ENCODE peak calls at places on chromosomes 12 and 14, in four cellular contexts. A is heart right ventricle, J is OCI-LY7, G is IMR-90. B is an unnamed sample.

GRCh38 chr14:68440776-68441175 is 352.1 kb downstream of the ZFP36L1 start:
- DNase-seq in G (peak), A (no peak), J (no peak), B (no peak)

GRCh38 chr12:72234871-72235270 is 37.3 kb upstream of the TRHDE start:
- DNase-seq in A (no peak), G (peak), J (no peak), B (no peak)

GRCh38 chr12:113762155-113762848 is 203.8 kb downstream of the RBM19 start:
- DNase-seq in A (no peak), G (no peak), J (no peak), B (no peak)

GRCh38 chr12:120669055-120669828 is 17.7 kb upstream of the MLEC start:
- DNase-seq in G (no peak), A (no peak), J (peak), B (no peak)

GRCh38 chr14:77151245-77151644 is 9.7 kb upstream of the ZDHHC22 start:
- DNase-seq in A (no peak), J (peak), G (no peak), B (peak)

GRCh38 chr12:81992461-81992860 is 233.3 kb upstream of the PPFIA2 start:
- DNase-seq in J (no peak), A (no peak), G (no peak), B (no peak)

GRCh38 chr14:71554323-71554722 is 377.9 kb upstream of the RGS6 start:
- DNase-seq in J (peak), G (no peak), A (no peak), B (no peak)

GRCh38 chr14:37078131-37078530 is 94.3 kb downstream of the SLC25A21 start:
- DNase-seq in G (no peak), A (no peak), J (no peak), B (no peak)

GRCh38 chr12:12441891-12442461 is 85.1 kb downstream of the BORCS5 start:
- DNase-seq in G (peak), J (no peak), A (no peak), B (no peak)

GRCh38 chr12:47900480-47901129 is 4.2 kb downstream of the VDR start:
- DNase-seq in A (no peak), J (peak), G (no peak), B (no peak)

GRCh38 chr12:23493690-23494101 is 455.8 kb downstream of the SOX5 start:
- DNase-seq in G (no peak), J (no peak), A (no peak), B (no peak)

GRCh38 chr12:26631846-26632245 is 201.1 kb downstream of the ITPR2 start:
- DNase-seq in J (no peak), G (peak), A (no peak), B (no peak)

GRCh38 chr14:42715316-42715715 is 1108.6 kb downstream of the LRFN5 start:
- DNase-seq in A (no peak), G (peak), J (no peak), B (peak)

GRCh38 chr12:118853634-118854033 is 127.7 kb upstream of the SRRM4 start:
- DNase-seq in G (no peak), A (no peak), J (peak), B (no peak)

GRCh38 chr12:30450872-30451271 is 244.8 kb downstream of the IPO8 start:
- DNase-seq in G (no peak), A (no peak), J (no peak), B (peak)

GRCh38 chr12:94458882-94459772 is 540 bp downstream of the CEP83 start:
- DNase-seq in J (peak), A (no peak), G (peak), B (no peak)

GRCh38 chr14:65958664-65959562 is 527.3 kb upstream of the CCDC196 start:
- DNase-seq in G (peak), J (peak), A (no peak), B (peak)

GRCh38 chr12:103705927-103706326 is 118.9 kb downstream of the STAB2 start:
- DNase-seq in G (no peak), J (no peak), A (no peak), B (no peak)

GRCh38 chr14:85387181-85387580 is 142.8 kb upstream of the FLRT2 start:
- DNase-seq in G (no peak), J (no peak), A (no peak), B (no peak)

GRCh38 chr14:94663965-94664704 is 51.9 kb downstream of the SERPINA3 start:
- DNase-seq in A (no peak), J (no peak), G (no peak), B (no peak)

GRCh38 chr14:36495666-36496065 is 24.4 kb downstream of the NKX2-1 start:
- DNase-seq in J (no peak), G (no peak), A (no peak), B (no peak)

GRCh38 chr14:69317780-69318179 is 57.8 kb downstream of the GALNT16 start:
- DNase-seq in G (no peak), J (peak), A (no peak), B (no peak)

GRCh38 chr12:12365442-12365802 is 8.5 kb downstream of the BORCS5 start:
- DNase-seq in J (no peak), G (no peak), A (no peak), B (no peak)

GRCh38 chr12:42299392-42300308 is 26.2 kb downstream of the ZCRB1 start:
- DNase-seq in A (no peak), G (peak), J (peak), B (no peak)

GRCh38 chr12:68331500-68331868 is 678 bp downstream of the MDM1 start:
- DNase-seq in A (no peak), G (no peak), J (peak), B (peak)

GRCh38 chr14:75181426-75182062 is 5.1 kb upstream of the TMED10 start:
- DNase-seq in J (no peak), A (no peak), G (no peak), B (no peak)

GRCh38 chr12:71282020-71282419 is 124.2 kb upstream of the TSPAN8 start:
- DNase-seq in A (no peak), J (no peak), G (no peak), B (no peak)

GRCh38 chr14:103848720-103849077 is 1.3 kb upstream of the PPP1R13B start:
- DNase-seq in G (no peak), J (no peak), A (peak), B (no peak)

GRCh38 chr12:90366286-90366685 is 588.7 kb downstream of the CCER1 start:
- DNase-seq in J (no peak), G (peak), A (no peak), B (no peak)

GRCh38 chr12:115132145-115132544 is 448.2 kb upstream of the TBX3 start:
- DNase-seq in A (no peak), J (no peak), G (no peak), B (peak)

GRCh38 chr12:79886917-79887519 is 47.9 kb downstream of the PPP1R12A start:
- DNase-seq in A (no peak), J (peak), G (peak), B (peak)

GRCh38 chr12:129622566-129622965 is 281.3 kb downstream of the TMEM132D start:
- DNase-seq in A (no peak), J (no peak), G (no peak), B (no peak)

DNA sequence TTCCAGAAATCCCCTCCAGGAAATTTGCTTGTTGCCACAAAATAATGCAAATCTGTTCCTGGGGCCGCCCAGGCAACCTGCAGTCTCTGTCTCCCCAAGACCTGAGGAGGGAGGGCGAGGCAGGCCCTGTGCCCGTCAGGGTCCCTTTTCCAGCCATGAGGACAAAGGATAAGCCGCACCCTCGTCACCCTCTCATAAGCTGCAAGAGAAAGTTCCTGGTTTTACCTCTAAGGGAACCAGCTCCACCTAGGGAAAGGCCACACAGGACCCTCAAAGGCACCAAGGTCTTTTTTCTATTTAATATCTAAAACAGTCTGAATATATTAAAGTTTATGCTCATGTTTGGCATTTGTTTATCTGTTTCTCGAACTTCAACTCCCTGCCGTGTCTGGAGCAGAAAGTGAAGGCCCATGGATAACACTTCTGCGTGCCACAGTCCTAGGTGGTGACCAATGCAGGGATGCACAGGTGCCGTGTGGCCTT is 44.9 kb downstream of the PSMA6 start:
- DNase-seq in J (no peak), G (no peak), A (no peak), B (no peak)
- H3K27ac ChIP-seq in J (no peak), G (peak), A (peak), B (peak)

DNA sequence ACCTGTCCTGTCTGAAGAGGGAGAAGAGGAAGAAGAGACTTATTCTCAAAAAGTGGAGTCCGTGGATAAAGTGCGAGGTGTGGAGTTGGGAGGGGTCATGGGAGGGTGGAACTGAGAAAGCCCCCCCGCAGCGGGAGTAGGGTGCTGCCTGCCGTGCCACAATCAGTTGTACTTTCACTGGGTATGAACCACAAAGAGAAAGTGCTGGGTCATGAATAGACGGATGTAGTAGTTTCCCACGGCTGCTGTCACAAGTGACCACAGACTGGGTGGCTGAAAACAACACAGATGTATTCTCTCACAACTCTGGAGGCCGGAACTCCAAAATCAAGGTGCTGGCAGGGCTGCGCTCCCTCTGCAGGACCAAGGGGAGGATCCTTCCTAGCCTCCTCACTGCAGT is 5.5 kb downstream of the DNAH10 start:
- DNase-seq in G (no peak), J (no peak), A (no peak), B (no peak)
- H3K27ac ChIP-seq in G (no peak), J (no peak), A (no peak), B (no peak)

DNA sequence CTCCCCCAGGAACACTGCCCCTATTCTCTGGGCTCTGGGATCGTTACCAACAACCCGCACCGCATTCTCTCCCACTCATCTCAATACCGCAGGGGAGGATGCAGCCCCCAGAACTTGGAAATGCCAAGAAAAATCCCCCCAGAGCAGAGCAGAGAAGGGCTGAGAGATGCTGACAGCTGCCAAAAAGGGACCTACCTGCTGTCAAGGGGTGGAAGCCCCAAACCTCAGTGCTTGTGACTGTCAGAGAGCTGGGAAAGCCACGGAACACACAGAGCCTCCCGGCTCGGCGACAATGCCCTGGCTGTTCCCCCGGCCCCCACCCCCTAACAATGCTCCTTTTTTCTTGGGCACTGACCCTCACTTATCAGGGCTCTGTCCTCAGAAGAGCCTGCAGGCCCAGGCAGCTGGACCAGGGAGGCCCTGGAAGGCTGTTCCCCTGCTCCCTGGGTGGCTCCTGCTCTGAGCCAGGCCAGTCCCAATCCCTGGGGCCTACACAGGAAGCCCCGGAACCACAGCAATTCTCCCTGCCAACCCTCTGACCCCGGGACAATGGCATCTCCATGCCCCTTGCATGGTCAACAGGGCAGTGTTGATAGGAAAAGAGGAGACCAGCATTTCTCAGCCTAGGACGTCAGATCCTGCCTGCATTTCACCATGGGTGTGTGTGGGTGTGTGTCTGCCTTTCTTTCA is 78.9 kb downstream of the ITPK1 start:
- DNase-seq in A (no peak), J (no peak), G (no peak), B (no peak)
- H3K27ac ChIP-seq in A (peak), J (no peak), G (no peak), B (peak)

GRCh38 chr14:22846811-22847307 is 10.5 kb downstream of the MMP14 start:
- DNase-seq in J (no peak), A (no peak), G (no peak), B (no peak)

GRCh38 chr14:22845821-22846625 is 9.6 kb downstream of the MMP14 start:
- DNase-seq in A (no peak), G (no peak), J (no peak), B (no peak)

GRCh38 chr14:22849212-22849819 is 12.9 kb downstream of the MMP14 start:
- DNase-seq in G (no peak), J (no peak), A (peak), B (peak)

GRCh38 chr14:22848391-22849164 is 12.2 kb downstream of the MMP14 start:
- DNase-seq in J (no peak), A (peak), G (peak), B (peak)

GRCh38 chr14:22847661-22848341 is 11.4 kb downstream of the MMP14 start:
- DNase-seq in G (peak), A (no peak), J (no peak), B (no peak)
- H3K27ac ChIP-seq in G (peak), A (peak), J (no peak), B (peak)

GRCh38 chr14:99603471-99603933 is 505 bp downstream of the CCDC85C start:
- DNase-seq in A (peak), J (peak), G (peak), B (no peak)
- H3K27ac ChIP-seq in A (peak), J (no peak), G (peak), B (peak)

DNA sequence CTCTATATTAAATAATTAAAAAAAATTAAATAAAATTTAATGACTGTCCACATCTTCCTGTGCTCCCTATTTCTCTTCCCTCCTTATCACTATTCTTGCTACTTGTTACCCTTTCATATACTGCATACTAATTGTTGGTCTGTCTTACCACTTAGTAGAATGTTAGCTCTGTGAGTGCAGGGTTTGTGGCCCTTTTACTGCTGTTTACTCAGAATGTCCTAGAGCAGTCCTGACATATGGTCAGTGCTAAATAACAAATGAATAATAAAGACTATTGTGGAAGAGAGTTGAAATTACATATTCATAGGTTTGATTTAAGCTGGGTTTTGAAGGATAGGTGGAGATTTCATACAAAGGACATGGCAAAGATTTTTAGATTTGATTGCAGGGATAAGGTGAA is 24.5 kb downstream of the KTN1 start:
- DNase-seq in G (no peak), A (no peak), J (no peak), B (no peak)
- H3K27ac ChIP-seq in G (no peak), A (no peak), J (no peak), B (no peak)

GRCh38 chr12:99911967-99912366 is 72.8 kb downstream of the ANKS1B start:
- DNase-seq in A (no peak), G (no peak), J (no peak), B (no peak)
- H3K27ac ChIP-seq in A (peak), G (no peak), J (no peak), B (no peak)